ENCODE peak calls at places on chromosomes 3 and 15, in four cellular contexts. G is NCI-H524 treated with DMSO at 0.1 percent for 48 hours, C is astrocyte of the spinal cord, T is NCI-H510A. R is an unnamed sample.

GRCh38 chr15:99450896-99451358 is 114.9 kb upstream of the MEF2A start:
- DNase-seq in C (peak; percentile 46), T (no peak), G (no peak), R (peak; percentile 14)

GRCh38 chr15:65059369-65059750 is 8.4 kb downstream of the RASL12 start:
- DNase-seq in C (no peak), G (no peak), T (no peak), R (no peak)

GRCh38 chr3:78895528-78895927 is 872.3 kb downstream of the ROBO1 start:
- DNase-seq in G (no peak), T (no peak), C (peak; percentile 47), R (no peak)

GRCh38 chr15:66047321-66048024 is 178.2 kb downstream of the RAB11A start:
- DNase-seq in T (no peak), C (no peak), G (no peak), R (no peak)

GRCh38 chr3:4634894-4635293 is 141.7 kb downstream of the ITPR1 start:
- DNase-seq in G (no peak), C (no peak), T (no peak), R (no peak)

GRCh38 chr15:39587910-39588530 is 7.1 kb downstream of the THBS1 start:
- DNase-seq in C (peak; percentile 16), T (no peak), G (no peak), R (no peak)

GRCh38 chr3:5115506-5116162 is 6.5 kb upstream of the ARL8B start:
- DNase-seq in C (no peak), G (no peak), T (no peak), R (no peak)

GRCh38 chr15:62125763-62126162 is 39.3 kb downstream of the C2CD4B start:
- DNase-seq in T (peak; percentile 76), C (no peak), G (peak; percentile 96), R (no peak)

GRCh38 chr3:45497963-45498362 is 96.6 kb upstream of the LIMD1 start:
- DNase-seq in G (no peak), C (peak; percentile 36), T (no peak), R (peak; percentile 40)

GRCh38 chr15:43483306-43484128 is 9.4 kb downstream of the TP53BP1 start:
- DNase-seq in C (no peak), G (no peak), T (no peak), R (peak; percentile 36)

GRCh38 chr3:48077835-48078234 is 61.6 kb upstream of the MAP4 start:
- DNase-seq in T (no peak), G (no peak), C (peak; percentile 23), R (no peak)

GRCh38 chr3:127069814-127070440 is 87.0 kb downstream of the PLXNA1 start:
- DNase-seq in G (no peak), T (no peak), C (no peak), R (no peak)

GRCh38 chr3:39166134-39166710 is 12.8 kb upstream of the CSRNP1 start:
- DNase-seq in G (no peak), C (peak; percentile 81), T (no peak), R (no peak)

GRCh38 chr3:136787226-136787793 is 31.6 kb upstream of the SLC35G2 start:
- DNase-seq in C (peak; percentile 61), G (no peak), T (no peak), R (peak; percentile 3)

GRCh38 chr15:43133429-43134156 is at the start of gene TMEM62:
- DNase-seq in T (peak; percentile 67), C (peak; percentile 57), G (peak; percentile 31), R (peak; percentile 63)